ENCODE peak calls at places on chromosome 7, in four cellular contexts. V, J, F and E are unnamed samples.

GRCh38 chr7:44764665-44765578 is 16.3 kb downstream of the ZMIZ2 start:
- DNase-seq in V (peak; percentile 37), F (no peak), J (no peak), E (no peak)

GRCh38 chr7:156675721-156676120 is 35.1 kb downstream of the RNF32 start:
- DNase-seq in F (no peak), J (no peak), V (no peak), E (no peak)

GRCh38 chr7:28539289-28539981 is 127.1 kb downstream of the CREB5 start:
- DNase-seq in F (no peak), V (no peak), J (no peak), E (no peak)

GRCh38 chr7:135508853-135509588 is 881 bp downstream of the CNOT4 start:
- DNase-seq in F (peak; percentile 27), J (peak; percentile 10), V (peak; percentile 44), E (peak; percentile 30)

GRCh38 chr7:55192718-55193117 is 172.4 kb upstream of the LANCL2 start:
- DNase-seq in V (no peak), F (no peak), J (no peak), E (no peak)

GRCh38 chr7:149715476-149715875 is 57.9 kb downstream of the ZNF467 start:
- DNase-seq in J (no peak), V (no peak), F (no peak), E (peak; percentile 5)

GRCh38 chr7:28879105-28879504 is 79.0 kb downstream of the TRIL start:
- DNase-seq in V (no peak), J (no peak), F (no peak), E (no peak)

GRCh38 chr7:4866528-4867496 is 5.0 kb upstream of the PAPOLB start:
- DNase-seq in F (no peak), V (no peak), J (no peak), E (no peak)

GRCh38 chr7:36440880-36441279 is 51.2 kb downstream of the ANLN start:
- DNase-seq in V (peak; percentile 24), J (no peak), F (no peak), E (no peak)

GRCh38 chr7:74324499-74325229 is 35.5 kb downstream of the CLIP2 start:
- DNase-seq in F (no peak), V (no peak), J (no peak), E (no peak)

GRCh38 chr7:134739362-134739761 is 40.1 kb upstream of the CALD1 start:
- DNase-seq in J (no peak), F (no peak), V (no peak), E (no peak)

GRCh38 chr7:44081266-44081748 is 1.0 kb downstream of the POLM start:
- DNase-seq in J (no peak), F (no peak), V (no peak), E (no peak)

GRCh38 chr7:105250239-105250638 is 138.5 kb downstream of the SRPK2 start:
- DNase-seq in V (no peak), J (no peak), F (no peak), E (no peak)

GRCh38 chr7:30546596-30546995 is 42.0 kb upstream of the GGCT start:
- DNase-seq in F (no peak), J (no peak), V (no peak), E (no peak)

GRCh38 chr7:1900847-1901246 is 230.8 kb downstream of the ELFN1 start:
- DNase-seq in J (no peak), F (no peak), V (no peak), E (no peak)

GRCh38 chr7:29179110-29179509 is 15.5 kb upstream of the CHN2 start:
- DNase-seq in J (no peak), F (no peak), V (no peak), E (no peak)

GRCh38 chr7:132254455-132254854 is 321.8 kb downstream of the PLXNA4 start:
- DNase-seq in F (no peak), V (no peak), J (no peak), E (no peak)

GRCh38 chr7:3995187-3995586 is 686.9 kb upstream of the FOXK1 start:
- DNase-seq in F (no peak), J (no peak), V (peak; percentile 42), E (no peak)

GRCh38 chr7:99292127-99292526 is 19.5 kb downstream of the MYH16 start:
- DNase-seq in J (no peak), F (no peak), V (no peak), E (no peak)

GRCh38 chr7:137609500-137609899 is 237.3 kb downstream of the DGKI start:
- DNase-seq in V (no peak), F (no peak), J (no peak), E (no peak)

GRCh38 chr7:137601642-137602041 is 245.1 kb downstream of the DGKI start:
- DNase-seq in J (no peak), V (no peak), F (no peak), E (no peak)

DNA sequence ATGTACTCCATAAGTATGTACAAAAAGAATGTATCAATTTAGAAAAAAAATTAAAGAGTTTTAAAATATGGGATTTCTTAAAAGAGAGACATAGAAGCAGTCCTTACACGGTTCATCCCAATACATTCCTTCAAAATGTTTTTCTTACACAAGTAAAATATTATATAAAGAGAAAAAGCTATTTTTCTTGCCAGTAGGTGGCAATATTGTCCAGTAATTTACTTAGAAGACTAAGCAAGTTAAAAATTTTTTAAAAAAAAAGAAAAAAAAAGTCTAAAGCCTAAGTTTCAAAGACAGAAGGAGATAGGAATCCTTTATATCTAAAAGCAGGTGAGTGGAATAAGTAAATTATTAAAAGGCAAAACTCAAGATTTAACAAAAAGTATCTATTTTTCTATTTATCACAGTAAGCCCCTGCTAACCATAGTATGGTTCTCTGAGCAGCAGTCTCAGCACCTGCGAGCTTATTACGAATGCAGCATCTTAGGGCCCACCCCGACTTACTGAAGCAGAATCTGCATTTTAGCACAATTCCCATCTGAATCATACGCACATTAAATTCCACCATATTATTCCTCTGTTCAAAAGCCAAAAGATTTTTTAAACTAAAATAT is 240.6 kb downstream of the DGKI start:
- DNase-seq in F (no peak), V (peak; percentile 23), J (no peak), E (no peak)
- TF ChIP-seq CTCF in F (peak; percentile 58), V (peak; percentile 51), J (peak; percentile 74), E (peak; percentile 84)

GRCh38 chr7:16114633-16115032 is 306.7 kb downstream of the CRPPA start:
- DNase-seq in V (peak; percentile 19), F (no peak), J (no peak), E (no peak)
- TF ChIP-seq CTCF in V (peak; percentile 33), F (peak; percentile 20), J (no peak), E (no peak)

DNA sequence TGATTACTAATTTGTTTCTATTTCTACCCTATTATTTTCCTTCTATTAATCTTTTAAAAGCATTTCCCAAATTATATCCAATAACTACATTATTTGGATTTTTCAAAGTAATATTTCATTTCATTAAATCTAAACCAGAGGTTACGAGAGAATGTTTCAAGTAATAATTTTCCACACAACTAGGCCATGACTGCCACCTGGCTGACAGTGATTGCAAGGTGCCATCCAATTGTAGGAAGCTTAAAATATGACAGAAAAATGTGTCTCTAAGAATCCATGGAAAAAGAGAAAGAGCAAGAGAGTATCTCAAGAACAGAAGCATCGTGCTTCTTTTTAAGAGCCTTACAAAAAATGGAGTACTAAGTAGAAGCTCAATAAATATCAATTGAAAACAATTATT is 48.7 kb downstream of the TPK1 start:
- DNase-seq in J (no peak), V (peak; percentile 21), F (no peak), E (peak; percentile 5)
- TF ChIP-seq CTCF in J (no peak), V (no peak), F (no peak), E (peak; percentile 43)

GRCh38 chr7:100825760-100826545 is 1.4 kb downstream of the EPHB4 start:
- DNase-seq in J (no peak), F (no peak), V (peak; percentile 56), E (no peak)
- TF ChIP-seq CTCF in J (peak; percentile 35), F (peak; percentile 9), V (peak; percentile 40), E (no peak)